ENCODE peak calls at places on chromosomes 4 and X, in ten cellular contexts. H is sigmoid colon, N is A549, P is right lobe of liver, O is stomach, M is uterus, B is K562, L is esophagus squamous epithelium, K is body of pancreas, V is ovary. C is an unnamed sample. For H3K4me1, the result is how much of the 10 kb centered on the place peaks cover.

GRCh38 chr4:57265831-57266582 is 155.8 kb upstream of the IGFBP7 start:
- DNase-seq in H (no peak), N (no peak), P (no peak), O (no peak), M (no peak), B (no peak), L (no peak), K (no peak), V (no peak), C (no peak)

GRCh38 chrX:22126311-22126710 is 94.2 kb downstream of the PHEX start:
- DNase-seq in H (no peak), N (no peak), P (no peak), O (no peak), M (no peak), B (no peak), L (no peak), K (no peak), V (no peak), C (no peak)

GRCh38 chrX:44873415-44874270 is 655 bp downstream of the KDM6A start:
- DNase-seq in H (peak), N (no peak), P (peak), O (peak), M (peak), B (peak), L (no peak), K (peak), V (peak), C (peak)

GRCh38 chrX:12496343-12496742 is 294.9 kb upstream of the PRPS2 start:
- DNase-seq in H (no peak), N (no peak), P (no peak), O (no peak), M (no peak), B (no peak), L (no peak), K (no peak), V (no peak), C (no peak)

GRCh38 chr4:55445921-55446577 is 50.3 kb downstream of the TMEM165 start:
- DNase-seq in H (no peak), N (no peak), P (no peak), O (no peak), M (no peak), B (no peak), L (no peak), K (no peak), V (no peak), C (no peak)

GRCh38 chr4:4394644-4395043 is 7.7 kb downstream of the NSG1 start:
- DNase-seq in H (no peak), N (no peak), P (no peak), O (no peak), M (no peak), B (no peak), L (no peak), K (no peak), V (no peak), C (no peak)

GRCh38 chr4:182208651-182209050 is 34.6 kb upstream of the TENM3 start:
- DNase-seq in H (no peak), N (no peak), P (no peak), O (no peak), M (no peak), B (no peak), L (no peak), K (no peak), V (no peak), C (no peak)

GRCh38 chrX:32530802-32531403 is 680.4 kb downstream of the DMD start:
- DNase-seq in H (no peak), N (no peak), P (no peak), O (no peak), M (no peak), B (peak), L (no peak), K (peak), V (no peak), C (no peak)

GRCh38 chr4:136863756-136864155 is 668.5 kb downstream of the PCDH18 start:
- DNase-seq in H (no peak), N (no peak), P (no peak), O (no peak), M (no peak), B (no peak), L (no peak), K (no peak), V (no peak), C (no peak)

GRCh38 chr4:178070155-178070554 is 627.9 kb upstream of the AGA start:
- DNase-seq in H (no peak), N (no peak), P (no peak), O (no peak), M (no peak), B (no peak), L (no peak), K (no peak), V (no peak), C (no peak)

GRCh38 chr4:23930750-23931488 is 41.1 kb upstream of the PPARGC1A start:
- DNase-seq in H (peak), N (no peak), P (peak), O (peak), M (peak), B (no peak), L (no peak), K (peak), V (no peak), C (peak)

GRCh38 chrX:31397119-31397518 is 325.3 kb upstream of the FTHL17 start:
- DNase-seq in H (no peak), N (no peak), P (no peak), O (no peak), M (no peak), B (no peak), L (no peak), K (no peak), V (no peak), C (no peak)

GRCh38 chrX:7448123-7448522 is 300.2 kb upstream of the PUDP start:
- DNase-seq in H (no peak), N (no peak), P (no peak), O (no peak), M (no peak), B (no peak), L (no peak), K (no peak), V (no peak), C (no peak)

GRCh38 chr4:140091305-140091704 is 62.7 kb downstream of the MAML3 start:
- DNase-seq in H (no peak), N (no peak), P (no peak), O (no peak), M (no peak), B (no peak), L (no peak), K (no peak), V (no peak), C (no peak)

GRCh38 chrX:46326161-46326560 is 219.1 kb downstream of the ZNF674 start:
- DNase-seq in H (no peak), N (no peak), P (no peak), O (no peak), M (no peak), B (no peak), L (no peak), K (no peak), V (no peak), C (no peak)

GRCh38 chr4:186792994-186793393 is 69.3 kb upstream of the FAT1 start:
- DNase-seq in H (no peak), N (no peak), P (peak), O (no peak), M (no peak), B (no peak), L (no peak), K (no peak), V (no peak), C (no peak)

GRCh38 chrX:107769581-107770317 is 5.8 kb downstream of the TSC22D3 start:
- DNase-seq in H (no peak), N (no peak), P (no peak), O (no peak), M (no peak), B (no peak), L (no peak), K (no peak), V (no peak), C (no peak)

GRCh38 chr4:71126719-71127118 is 133.3 kb downstream of the DCK start:
- DNase-seq in H (no peak), N (peak), P (no peak), O (no peak), M (no peak), B (no peak), L (no peak), K (no peak), V (no peak), C (no peak)

GRCh38 chrX:10175317-10175871 is 18.6 kb downstream of the CLCN4 start:
- DNase-seq in H (peak), N (no peak), P (no peak), O (no peak), M (peak), B (no peak), L (no peak), K (no peak), V (peak), C (peak)

DNA sequence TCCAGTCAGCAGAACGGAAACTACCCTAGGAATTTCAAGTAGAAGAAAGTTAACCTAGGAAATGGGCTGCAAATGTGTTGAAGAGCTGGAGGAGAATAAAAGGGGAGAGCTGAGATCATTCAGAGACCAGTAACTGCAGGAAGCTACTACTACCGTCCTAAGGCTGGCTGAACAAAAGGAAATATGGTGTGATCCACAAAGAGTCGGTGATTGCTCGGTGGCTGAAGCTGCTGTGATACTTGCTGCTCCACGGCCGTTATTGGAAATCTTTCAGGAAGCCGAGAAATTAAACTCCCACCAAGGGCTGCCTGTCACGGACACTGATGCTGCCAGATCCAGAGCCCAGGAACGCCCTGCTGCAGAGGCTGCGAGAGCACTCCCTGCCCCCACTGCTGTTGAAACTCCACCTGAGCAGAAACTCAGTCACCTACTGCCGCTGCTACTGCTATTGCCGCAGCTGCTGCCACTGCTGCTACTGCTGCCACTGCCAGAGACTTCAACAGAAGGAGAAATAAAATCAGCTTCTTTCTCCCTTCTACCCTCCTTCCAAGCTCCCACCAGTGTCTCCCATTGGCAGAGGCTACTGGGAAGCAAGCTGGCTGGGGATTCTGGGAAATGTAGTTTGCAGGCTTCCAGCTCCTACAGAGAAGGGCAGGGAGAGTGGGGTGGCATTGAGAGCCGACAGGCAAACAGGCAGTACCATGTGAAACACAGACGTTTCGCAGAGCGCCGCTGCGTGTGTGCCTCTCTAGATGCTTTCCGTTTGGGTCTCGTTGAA is 125.9 kb upstream of the ENPP6 start:
- DNase-seq in H (peak), N (peak), P (peak), O (peak), M (peak), B (peak), L (peak), K (peak), V (peak), C (peak)
- TF ChIP-seq POLR2A in H (peak), N (no peak), P (peak), O (no peak), M (peak), B (peak), L (no peak), K (no peak), V (no peak), C (peak)

DNA sequence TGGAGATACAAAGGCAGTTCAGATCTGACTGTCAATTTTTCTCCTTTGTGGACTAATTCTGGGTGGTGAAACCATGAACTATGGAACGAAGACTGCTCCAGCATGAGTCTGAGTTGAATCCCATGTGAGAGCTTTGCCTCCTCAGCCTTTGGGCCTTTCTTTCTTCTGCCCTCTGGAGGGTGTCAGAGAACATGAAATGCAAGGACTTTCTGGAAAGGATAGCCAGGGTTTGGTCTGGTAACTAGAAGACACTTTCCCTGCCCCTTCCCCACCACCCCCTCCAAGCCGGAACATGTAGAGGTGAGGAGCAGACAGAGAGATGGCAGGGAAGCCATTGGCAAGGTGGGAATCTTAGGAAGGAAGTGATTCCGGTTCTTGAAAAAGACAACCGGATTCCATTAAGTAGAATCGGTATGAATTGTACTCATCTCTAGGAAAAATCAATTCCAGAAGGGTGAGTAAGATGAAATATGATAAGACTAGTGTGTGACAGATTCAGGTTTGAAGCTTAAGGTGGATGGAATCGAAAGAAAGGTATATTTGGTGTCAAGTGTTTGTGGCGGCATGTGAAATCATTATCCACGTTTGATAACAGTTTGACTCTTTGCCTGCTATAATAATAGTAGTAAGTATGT is 19.0 kb downstream of the FHL1 start:
- DNase-seq in H (peak), N (no peak), P (no peak), O (no peak), M (no peak), B (no peak), L (no peak), K (no peak), V (no peak), C (no peak)
- H3K4me1 ChIP-seq in H (under half), N (under half), P (under half), O (under half), M (under half), B (under half), L (under half), K (under half), V (under half), C (under half)

GRCh38 chrX:41350976-41351569 is 17.1 kb downstream of the DDX3X start:
- DNase-seq in H (no peak), N (no peak), P (no peak), O (no peak), M (no peak), B (no peak), L (no peak), K (no peak), V (no peak), C (no peak)
- TF ChIP-seq POLR2A in H (no peak), N (no peak), P (peak), O (no peak), M (no peak), B (peak), L (no peak), K (no peak), V (no peak), C (no peak)

DNA sequence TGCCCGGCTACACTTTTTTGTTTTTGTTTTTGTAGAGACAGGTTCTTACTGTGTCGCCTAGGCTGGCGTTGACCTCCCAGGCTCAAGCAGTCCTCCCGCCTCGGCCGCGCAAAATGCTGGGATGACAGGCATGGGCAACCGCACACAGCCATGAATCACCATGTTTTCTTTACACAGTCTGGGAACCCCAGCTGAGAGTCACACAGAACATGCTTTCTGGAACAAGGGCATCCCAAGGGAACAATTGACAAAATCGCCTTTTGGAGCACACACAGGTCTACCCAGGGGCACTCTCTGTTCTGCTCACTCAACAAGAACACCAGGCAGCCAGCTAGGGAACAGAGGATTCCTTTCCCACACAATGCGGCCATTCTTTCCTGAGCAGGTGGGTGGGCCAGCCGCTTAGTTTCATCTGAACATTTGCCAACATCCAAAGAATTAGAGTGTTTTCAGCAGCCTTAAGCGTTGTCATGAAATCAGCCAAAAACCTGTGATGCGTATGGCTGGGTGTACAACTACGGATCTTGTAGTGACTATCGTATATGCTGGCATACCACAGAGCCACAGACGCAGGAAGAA is 15.7 kb downstream of the PRKX start:
- DNase-seq in H (peak), N (no peak), P (no peak), O (no peak), M (no peak), B (no peak), L (no peak), K (peak), V (peak), C (no peak)
- H3K4me1 ChIP-seq in H (under half), N (under half), P (under half), O (under half), M (under half), B (under half), L (under half), K (under half), V (under half), C (under half)

GRCh38 chr4:102501635-102502382 is 650 bp downstream of the NFKB1 start:
- DNase-seq in H (peak), N (no peak), P (peak), O (peak), M (peak), B (peak), L (peak), K (peak), V (peak), C (peak)
- TF ChIP-seq POLR2A in H (peak), N (peak), P (peak), O (no peak), M (no peak), B (peak), L (no peak), K (peak), V (peak), C (peak)

DNA sequence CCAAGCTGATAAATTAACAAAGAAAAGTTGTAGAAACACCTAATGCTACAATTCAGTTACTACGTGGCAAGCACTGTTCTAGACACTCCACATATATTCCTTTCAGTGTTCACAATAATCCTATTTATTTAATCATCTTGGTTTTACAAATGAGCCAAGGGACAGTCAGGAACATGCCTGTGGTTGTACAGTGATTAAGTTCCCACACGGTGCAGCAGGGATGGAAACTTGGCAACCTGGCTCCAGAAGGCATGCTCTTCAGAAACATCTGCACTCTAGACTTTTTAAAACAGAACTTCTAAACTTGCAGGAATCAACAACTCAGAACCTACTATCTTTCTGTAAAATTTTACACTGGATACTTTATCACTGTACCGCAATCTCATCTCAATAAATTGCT is 32.1 kb downstream of the TAPT1 start:
- DNase-seq in H (no peak), N (no peak), P (no peak), O (no peak), M (no peak), B (no peak), L (no peak), K (no peak), V (no peak), C (no peak)
- H3K4me1 ChIP-seq in H (under half), N (under half), P (under half), O (half or more), M (under half), B (under half), L (under half), K (under half), V (under half), C (half or more)

DNA sequence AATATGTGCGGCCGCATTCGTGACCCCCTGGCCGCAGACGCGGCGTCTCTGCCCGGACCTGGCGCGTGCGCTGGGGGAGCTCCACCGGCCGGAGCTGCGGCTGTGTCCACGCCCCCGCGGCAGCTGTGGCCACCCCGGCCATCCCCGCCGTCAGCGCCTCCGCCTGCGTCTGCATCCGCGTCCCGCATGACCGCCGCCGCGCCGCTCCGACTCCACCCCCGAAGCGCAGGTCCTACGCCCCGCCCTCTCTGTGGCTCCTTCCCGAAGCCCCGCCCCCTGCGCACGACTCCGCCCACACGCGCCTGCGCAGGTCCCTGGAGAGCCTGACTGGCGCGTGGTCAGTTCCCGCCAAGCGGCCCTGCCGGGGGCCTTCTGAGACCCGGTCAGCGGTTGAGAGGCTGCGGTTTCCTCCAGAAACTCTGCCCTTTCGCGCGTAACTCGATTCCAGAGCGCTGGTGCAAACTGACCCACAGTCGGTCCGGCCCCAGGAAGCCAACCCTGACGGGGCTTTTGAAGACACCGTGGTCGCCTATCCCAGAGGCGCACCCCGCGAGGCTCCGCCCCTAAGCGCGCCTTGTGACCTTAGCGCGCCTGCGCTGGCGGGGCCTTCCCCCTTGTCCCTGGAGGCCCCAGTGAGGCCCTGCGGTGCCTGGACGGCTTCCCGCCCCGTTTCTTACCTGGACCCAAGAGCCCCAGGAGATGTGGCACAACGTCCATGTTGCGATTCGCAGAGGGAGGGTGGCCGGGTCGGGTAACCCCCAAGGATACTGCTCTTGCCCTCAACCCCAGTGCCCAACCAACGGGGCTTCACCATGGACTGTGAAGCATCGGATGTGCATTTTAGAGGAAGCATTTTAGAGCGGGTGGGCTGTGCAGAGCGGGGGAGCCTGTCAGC is at the start of gene LAGE3:
- DNase-seq in H (peak), N (peak), P (peak), O (peak), M (peak), B (peak), L (peak), K (peak), V (peak), C (peak)
- TF ChIP-seq POLR2A in H (peak), N (peak), P (peak), O (no peak), M (peak), B (peak), L (no peak), K (peak), V (peak), C (peak)

DNA sequence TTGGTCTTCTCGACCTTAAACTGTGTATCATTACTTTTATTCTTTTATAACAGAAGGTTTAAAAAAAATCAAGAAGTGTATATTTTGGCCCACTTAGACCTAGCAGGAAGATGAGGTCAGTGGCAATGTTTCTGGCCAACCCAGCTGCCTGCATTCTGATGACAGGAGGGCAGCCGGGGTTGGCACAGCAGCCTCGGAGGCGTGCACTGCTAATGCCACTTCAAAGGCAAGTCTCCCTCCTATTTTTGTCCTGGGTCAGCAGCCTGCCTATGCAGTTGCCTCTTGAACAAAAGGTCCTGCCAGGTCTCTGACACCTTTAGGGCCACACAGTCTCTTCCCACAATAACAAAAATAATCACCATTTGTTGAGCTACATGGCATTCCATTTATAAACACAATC is 89.4 kb upstream of the MYOZ2 start:
- DNase-seq in H (peak), N (no peak), P (no peak), O (peak), M (no peak), B (no peak), L (no peak), K (peak), V (no peak), C (peak)
- H3K4me1 ChIP-seq in H (under half), N (half or more), P (under half), O (half or more), M (under half), B (under half), L (under half), K (under half), V (under half), C (under half)

GRCh38 chrX:283115-283845 is 2.1 kb downstream of the PLCXD1 start:
- DNase-seq in H (peak), N (peak), P (peak), O (peak), M (peak), B (peak), L (no peak), K (peak), V (peak), C (peak)
- TF ChIP-seq POLR2A in H (no peak), N (peak), P (no peak), O (no peak), M (no peak), B (peak), L (no peak), K (no peak), V (no peak), C (no peak)